ENCODE peak calls at places on chromosomes 5 and 9, in four cellular contexts. One of them, this sample, is unnamed.

GRCh38 chr9:33044162-33044673 is 19.1 kb downstream of the DNAJA1 start:
- DNase-seq in GM20000: peak
- DNase-seq in COR-L47: peak
- DNase-seq in NCI-H1092 treated with DMSO at 0.1 percent for 48 hours: peak
- DNase-seq in this sample: no peak

GRCh38 chr5:139251695-139252288 is 41.7 kb upstream of the MATR3 start:
- DNase-seq in NCI-H1092 treated with DMSO at 0.1 percent for 48 hours: no peak
- DNase-seq in COR-L47: no peak
- DNase-seq in GM20000: no peak
- DNase-seq in this sample: no peak

GRCh38 chr9:129761293-129761900 is 8.6 kb upstream of the PTGES start:
- DNase-seq in NCI-H1092 treated with DMSO at 0.1 percent for 48 hours: no peak
- DNase-seq in GM20000: no peak
- DNase-seq in COR-L47: no peak
- DNase-seq in this sample: no peak

GRCh38 chr5:41418220-41419031 is 92.0 kb downstream of the PLCXD3 start:
- DNase-seq in NCI-H1092 treated with DMSO at 0.1 percent for 48 hours: no peak
- DNase-seq in GM20000: no peak
- DNase-seq in COR-L47: no peak
- DNase-seq in this sample: no peak

GRCh38 chr5:167415779-167416761 is 875.4 kb upstream of the WWC1 start:
- DNase-seq in COR-L47: no peak
- DNase-seq in GM20000: no peak
- DNase-seq in NCI-H1092 treated with DMSO at 0.1 percent for 48 hours: no peak
- DNase-seq in this sample: no peak

GRCh38 chr5:139369181-139369580 is 13.9 kb downstream of the SLC23A1 start:
- DNase-seq in NCI-H1092 treated with DMSO at 0.1 percent for 48 hours: no peak
- DNase-seq in COR-L47: no peak
- DNase-seq in GM20000: no peak
- DNase-seq in this sample: no peak

GRCh38 chr9:77731008-77731698 is 83.0 kb upstream of the GNA14 start:
- DNase-seq in GM20000: no peak
- DNase-seq in COR-L47: no peak
- DNase-seq in NCI-H1092 treated with DMSO at 0.1 percent for 48 hours: peak
- DNase-seq in this sample: no peak

GRCh38 chr9:3342159-3342777 is 183.5 kb downstream of the RFX3 start:
- DNase-seq in NCI-H1092 treated with DMSO at 0.1 percent for 48 hours: no peak
- DNase-seq in COR-L47: no peak
- DNase-seq in GM20000: no peak
- DNase-seq in this sample: no peak

GRCh38 chr5:140795259-140795641 is 598 bp downstream of the PCDHA2 start:
- DNase-seq in GM20000: no peak
- DNase-seq in COR-L47: no peak
- DNase-seq in NCI-H1092 treated with DMSO at 0.1 percent for 48 hours: no peak
- DNase-seq in this sample: no peak

GRCh38 chr5:160961030-160961429 is 109.0 kb upstream of the ATP10B start:
- DNase-seq in NCI-H1092 treated with DMSO at 0.1 percent for 48 hours: no peak
- DNase-seq in COR-L47: no peak
- DNase-seq in GM20000: no peak
- DNase-seq in this sample: no peak

GRCh38 chr5:32961066-32961429 is 249.9 kb downstream of the NPR3 start:
- DNase-seq in GM20000: no peak
- DNase-seq in NCI-H1092 treated with DMSO at 0.1 percent for 48 hours: no peak
- DNase-seq in COR-L47: no peak
- DNase-seq in this sample: no peak

GRCh38 chr5:607541-608285 is 4.4 kb upstream of the CEP72 start:
- DNase-seq in NCI-H1092 treated with DMSO at 0.1 percent for 48 hours: peak
- DNase-seq in COR-L47: no peak
- DNase-seq in GM20000: peak
- DNase-seq in this sample: peak

GRCh38 chr5:92758552-92758951 is 822.5 kb downstream of the NR2F1-AS1 start:
- DNase-seq in NCI-H1092 treated with DMSO at 0.1 percent for 48 hours: no peak
- DNase-seq in COR-L47: no peak
- DNase-seq in GM20000: no peak
- DNase-seq in this sample: no peak

GRCh38 chr9:82997471-82998140 is 65.3 kb downstream of the RASEF start:
- DNase-seq in NCI-H1092 treated with DMSO at 0.1 percent for 48 hours: no peak
- DNase-seq in GM20000: no peak
- DNase-seq in COR-L47: no peak
- DNase-seq in this sample: no peak

GRCh38 chr5:34991486-34992238 is 56.1 kb downstream of the AGXT2 start:
- DNase-seq in COR-L47: no peak
- DNase-seq in GM20000: no peak
- DNase-seq in NCI-H1092 treated with DMSO at 0.1 percent for 48 hours: no peak
- DNase-seq in this sample: no peak

GRCh38 chr5:139871624-139872023 is 76.0 kb downstream of the PSD2 start:
- DNase-seq in COR-L47: no peak
- DNase-seq in GM20000: no peak
- DNase-seq in NCI-H1092 treated with DMSO at 0.1 percent for 48 hours: no peak
- DNase-seq in this sample: no peak

GRCh38 chr9:76200315-76200714 is 193.9 kb downstream of the RFK start:
- DNase-seq in GM20000: no peak
- DNase-seq in COR-L47: no peak
- DNase-seq in NCI-H1092 treated with DMSO at 0.1 percent for 48 hours: no peak
- DNase-seq in this sample: no peak

GRCh38 chr9:136014928-136015633 is 53.9 kb upstream of the UBAC1 start:
- DNase-seq in NCI-H1092 treated with DMSO at 0.1 percent for 48 hours: no peak
- DNase-seq in GM20000: no peak
- DNase-seq in COR-L47: no peak
- DNase-seq in this sample: no peak

GRCh38 chr9:129473523-129474244 is 147.2 kb downstream of the C9orf50 start:
- DNase-seq in GM20000: no peak
- DNase-seq in COR-L47: no peak
- DNase-seq in NCI-H1092 treated with DMSO at 0.1 percent for 48 hours: no peak
- DNase-seq in this sample: no peak

GRCh38 chr9:17052626-17053025 is 82.2 kb upstream of the CNTLN start:
- DNase-seq in COR-L47: no peak
- DNase-seq in NCI-H1092 treated with DMSO at 0.1 percent for 48 hours: no peak
- DNase-seq in GM20000: no peak
- DNase-seq in this sample: no peak

GRCh38 chr9:131618071-131618479 is 72.8 kb downstream of the PRRT1B start:
- DNase-seq in GM20000: no peak
- DNase-seq in COR-L47: peak
- DNase-seq in NCI-H1092 treated with DMSO at 0.1 percent for 48 hours: no peak
- DNase-seq in this sample: no peak

GRCh38 chr5:179679014-179679674 is 1.7 kb downstream of the CBY3 start:
- DNase-seq in COR-L47: no peak
- DNase-seq in NCI-H1092 treated with DMSO at 0.1 percent for 48 hours: peak
- DNase-seq in GM20000: peak
- DNase-seq in this sample: peak

GRCh38 chr5:168123853-168124528 is 167.5 kb upstream of the WWC1 start:
- DNase-seq in COR-L47: no peak
- DNase-seq in NCI-H1092 treated with DMSO at 0.1 percent for 48 hours: no peak
- DNase-seq in GM20000: peak
- DNase-seq in this sample: no peak

GRCh38 chr5:116578676-116579075 is 4.1 kb upstream of the SEMA6A start:
- DNase-seq in GM20000: no peak
- DNase-seq in COR-L47: no peak
- DNase-seq in NCI-H1092 treated with DMSO at 0.1 percent for 48 hours: no peak
- DNase-seq in this sample: no peak

GRCh38 chr5:90866333-90866732 is 307.7 kb downstream of the ADGRV1 start:
- DNase-seq in GM20000: peak
- DNase-seq in COR-L47: peak
- DNase-seq in NCI-H1092 treated with DMSO at 0.1 percent for 48 hours: peak
- DNase-seq in this sample: peak

GRCh38 chr9:72262063-72262462 is 102.9 kb downstream of the ZFAND5 start:
- DNase-seq in GM20000: no peak
- DNase-seq in COR-L47: no peak
- DNase-seq in NCI-H1092 treated with DMSO at 0.1 percent for 48 hours: no peak
- DNase-seq in this sample: no peak

GRCh38 chr5:143497749-143498148 is 94.3 kb upstream of the NR3C1 start:
- DNase-seq in GM20000: no peak
- DNase-seq in COR-L47: no peak
- DNase-seq in NCI-H1092 treated with DMSO at 0.1 percent for 48 hours: no peak
- DNase-seq in this sample: no peak

GRCh38 chr9:94950733-94951590 is 224.5 kb downstream of the AOPEP start:
- DNase-seq in NCI-H1092 treated with DMSO at 0.1 percent for 48 hours: no peak
- DNase-seq in COR-L47: no peak
- DNase-seq in GM20000: no peak
- DNase-seq in this sample: no peak

GRCh38 chr5:124743534-124744169 is 2.8 kb downstream of the ZNF608 start:
- DNase-seq in COR-L47: no peak
- DNase-seq in GM20000: no peak
- DNase-seq in NCI-H1092 treated with DMSO at 0.1 percent for 48 hours: peak
- DNase-seq in this sample: peak

GRCh38 chr5:96282020-96282419 is 151.0 kb downstream of the PCSK1 start:
- DNase-seq in NCI-H1092 treated with DMSO at 0.1 percent for 48 hours: no peak
- DNase-seq in GM20000: no peak
- DNase-seq in COR-L47: no peak
- DNase-seq in this sample: no peak

GRCh38 chr9:23611874-23612273 is 214.2 kb downstream of the ELAVL2 start:
- DNase-seq in COR-L47: no peak
- DNase-seq in GM20000: no peak
- DNase-seq in NCI-H1092 treated with DMSO at 0.1 percent for 48 hours: no peak
- DNase-seq in this sample: no peak

GRCh38 chr9:133973791-133974630 is 18.1 kb downstream of the VAV2 start:
- DNase-seq in GM20000: no peak
- DNase-seq in COR-L47: no peak
- DNase-seq in NCI-H1092 treated with DMSO at 0.1 percent for 48 hours: no peak
- DNase-seq in this sample: no peak

GRCh38 chr5:179607449-179607931 is 16.0 kb downstream of the HNRNPH1 start:
- DNase-seq in COR-L47: no peak
- DNase-seq in GM20000: no peak
- DNase-seq in NCI-H1092 treated with DMSO at 0.1 percent for 48 hours: no peak
- DNase-seq in this sample: no peak

This sample was measured in OCI-LY7.